ENCODE peak calls at places on chromosomes 4 and X, in five cellular contexts. One of them, this sample, is unnamed.

GRCh38 chr4:101782546-101782945 is 8.0 kb upstream of the BANK1 start:
- DNase-seq in fibroblast of lung: no peak
- DNase-seq in stomach: no peak
- DNase-seq in endothelial cell of umbilical vein: no peak
- DNase-seq in pancreas: no peak
- DNase-seq in this sample: no peak

GRCh38 chr4:15695240-15695699 is 7.6 kb upstream of the BST1 start:
- DNase-seq in fibroblast of lung: peak; percentile 74
- DNase-seq in stomach: no peak
- DNase-seq in endothelial cell of umbilical vein: peak; percentile 43
- DNase-seq in pancreas: no peak
- DNase-seq in this sample: no peak

GRCh38 chrX:55907968-55908607 is 190.5 kb downstream of the RRAGB start:
- DNase-seq in fibroblast of lung: peak; percentile 33
- DNase-seq in stomach: peak; percentile 58
- DNase-seq in endothelial cell of umbilical vein: peak; percentile 6
- DNase-seq in pancreas: peak; percentile 47
- DNase-seq in this sample: peak; percentile 61

GRCh38 chrX:17438221-17438620 is 63.2 kb downstream of the NHS start:
- DNase-seq in fibroblast of lung: no peak
- DNase-seq in stomach: no peak
- DNase-seq in endothelial cell of umbilical vein: no peak
- DNase-seq in pancreas: no peak
- DNase-seq in this sample: no peak

GRCh38 chrX:67558267-67558666 is 14.4 kb downstream of the AR start:
- DNase-seq in fibroblast of lung: no peak
- DNase-seq in stomach: no peak
- DNase-seq in endothelial cell of umbilical vein: peak; percentile 30
- DNase-seq in pancreas: no peak
- DNase-seq in this sample: no peak

GRCh38 chr4:2866891-2867290 is 23.2 kb downstream of the ADD1 start:
- DNase-seq in fibroblast of lung: no peak
- DNase-seq in stomach: no peak
- DNase-seq in endothelial cell of umbilical vein: no peak
- DNase-seq in pancreas: no peak
- DNase-seq in this sample: no peak

GRCh38 chrX:119880552-119881437 is 9.2 kb downstream of the NDUFA1 start:
- DNase-seq in fibroblast of lung: peak; percentile 61
- DNase-seq in stomach: no peak
- DNase-seq in endothelial cell of umbilical vein: peak; percentile 44
- DNase-seq in pancreas: no peak
- DNase-seq in this sample: no peak

GRCh38 chr4:85790582-85790981 is 315.6 kb downstream of the ARHGAP24 start:
- DNase-seq in fibroblast of lung: peak; percentile 52
- DNase-seq in stomach: no peak
- DNase-seq in endothelial cell of umbilical vein: peak; percentile 44
- DNase-seq in pancreas: no peak
- DNase-seq in this sample: no peak

GRCh38 chrX:120839506-120839905 is 36.2 kb downstream of the CT47B1 start:
- DNase-seq in fibroblast of lung: no peak
- DNase-seq in stomach: no peak
- DNase-seq in endothelial cell of umbilical vein: peak; percentile 58
- DNase-seq in pancreas: no peak
- DNase-seq in this sample: no peak

GRCh38 chrX:67892391-67892790 is 348.6 kb downstream of the AR start:
- DNase-seq in fibroblast of lung: no peak
- DNase-seq in stomach: no peak
- DNase-seq in endothelial cell of umbilical vein: peak; percentile 3
- DNase-seq in pancreas: no peak
- DNase-seq in this sample: no peak

GRCh38 chr4:57077550-57078311 is 32.5 kb downstream of the IGFBP7 start:
- DNase-seq in fibroblast of lung: no peak
- DNase-seq in stomach: no peak
- DNase-seq in endothelial cell of umbilical vein: peak; percentile 71
- DNase-seq in pancreas: no peak
- DNase-seq in this sample: no peak

GRCh38 chr4:156858071-156858470 is 113.5 kb downstream of the PDGFC start:
- DNase-seq in fibroblast of lung: no peak
- DNase-seq in stomach: no peak
- DNase-seq in endothelial cell of umbilical vein: no peak
- DNase-seq in pancreas: no peak
- DNase-seq in this sample: no peak

GRCh38 chr4:13527192-13527982 is 16.9 kb downstream of the NKX3-2 start:
- DNase-seq in fibroblast of lung: no peak
- DNase-seq in stomach: no peak
- DNase-seq in endothelial cell of umbilical vein: no peak
- DNase-seq in pancreas: peak; percentile 37
- DNase-seq in this sample: no peak

GRCh38 chr4:2335729-2336101 is 73.8 kb upstream of the MXD4 start:
- DNase-seq in fibroblast of lung: no peak
- DNase-seq in stomach: no peak
- DNase-seq in endothelial cell of umbilical vein: no peak
- DNase-seq in pancreas: no peak
- DNase-seq in this sample: no peak

GRCh38 chr4:155073852-155074251 is 134.6 kb upstream of the NPY2R start:
- DNase-seq in fibroblast of lung: no peak
- DNase-seq in stomach: no peak
- DNase-seq in endothelial cell of umbilical vein: peak; percentile 10
- DNase-seq in pancreas: no peak
- DNase-seq in this sample: no peak

GRCh38 chrX:72269671-72270251 is 7.3 kb downstream of the RPS4X start:
- DNase-seq in fibroblast of lung: peak; percentile 49
- DNase-seq in stomach: no peak
- DNase-seq in endothelial cell of umbilical vein: peak; percentile 26
- DNase-seq in pancreas: no peak
- DNase-seq in this sample: no peak

GRCh38 chr4:185889566-185889965 is 77.6 kb upstream of the SORBS2 start:
- DNase-seq in fibroblast of lung: no peak
- DNase-seq in stomach: no peak
- DNase-seq in endothelial cell of umbilical vein: no peak
- DNase-seq in pancreas: no peak
- DNase-seq in this sample: no peak

GRCh38 chr4:127261476-127261875 is 371.3 kb upstream of the INTU start:
- DNase-seq in fibroblast of lung: peak; percentile 49
- DNase-seq in stomach: no peak
- DNase-seq in endothelial cell of umbilical vein: no peak
- DNase-seq in pancreas: no peak
- DNase-seq in this sample: no peak

GRCh38 chrX:16687514-16687913 is 25.0 kb downstream of the CTPS2 start:
- DNase-seq in fibroblast of lung: no peak
- DNase-seq in stomach: no peak
- DNase-seq in endothelial cell of umbilical vein: no peak
- DNase-seq in pancreas: no peak
- DNase-seq in this sample: no peak

GRCh38 chr4:148445071-148445902 is 3.1 kb upstream of the NR3C2 start:
- DNase-seq in fibroblast of lung: no peak
- DNase-seq in stomach: peak; percentile 66
- DNase-seq in endothelial cell of umbilical vein: peak; percentile 71
- DNase-seq in pancreas: peak; percentile 82
- DNase-seq in this sample: peak; percentile 84

GRCh38 chrX:152989292-152989658 is 4.6 kb downstream of the PNMA5 start:
- DNase-seq in fibroblast of lung: no peak
- DNase-seq in stomach: no peak
- DNase-seq in endothelial cell of umbilical vein: no peak
- DNase-seq in pancreas: no peak
- DNase-seq in this sample: no peak

GRCh38 chr4:26601204-26601603 is 17.3 kb downstream of the TBC1D19 start:
- DNase-seq in fibroblast of lung: no peak
- DNase-seq in stomach: no peak
- DNase-seq in endothelial cell of umbilical vein: no peak
- DNase-seq in pancreas: no peak
- DNase-seq in this sample: no peak

GRCh38 chrX:40260123-40260751 is 162.5 kb upstream of the BCOR start:
- DNase-seq in fibroblast of lung: no peak
- DNase-seq in stomach: no peak
- DNase-seq in endothelial cell of umbilical vein: no peak
- DNase-seq in pancreas: no peak
- DNase-seq in this sample: no peak

GRCh38 chr4:184649971-184650855 is 675 bp downstream of the PRIMPOL start:
- DNase-seq in fibroblast of lung: peak; percentile 47
- DNase-seq in stomach: no peak
- DNase-seq in endothelial cell of umbilical vein: peak; percentile 71
- DNase-seq in pancreas: no peak
- DNase-seq in this sample: no peak

GRCh38 chrX:35728481-35728880 is 69.7 kb upstream of the MAGEB16 start:
- DNase-seq in fibroblast of lung: no peak
- DNase-seq in stomach: no peak
- DNase-seq in endothelial cell of umbilical vein: no peak
- DNase-seq in pancreas: no peak
- DNase-seq in this sample: no peak

GRCh38 chrX:130840345-130840744 is 62.7 kb downstream of the ENOX2 start:
- DNase-seq in fibroblast of lung: no peak
- DNase-seq in stomach: no peak
- DNase-seq in endothelial cell of umbilical vein: no peak
- DNase-seq in pancreas: no peak
- DNase-seq in this sample: no peak

GRCh38 chr4:146096374-146096773 is 79.1 kb upstream of the LSM6 start:
- DNase-seq in fibroblast of lung: no peak
- DNase-seq in stomach: no peak
- DNase-seq in endothelial cell of umbilical vein: no peak
- DNase-seq in pancreas: no peak
- DNase-seq in this sample: no peak

GRCh38 chrX:30657542-30658238 is 4.5 kb downstream of the GK start:
- DNase-seq in fibroblast of lung: peak; percentile 47
- DNase-seq in stomach: no peak
- DNase-seq in endothelial cell of umbilical vein: no peak
- DNase-seq in pancreas: no peak
- DNase-seq in this sample: no peak

GRCh38 chr4:73721419-73721818 is 18.9 kb upstream of the CXCL8 start:
- DNase-seq in fibroblast of lung: peak; percentile 93
- DNase-seq in stomach: no peak
- DNase-seq in endothelial cell of umbilical vein: no peak
- DNase-seq in pancreas: no peak
- DNase-seq in this sample: no peak

GRCh38 chr4:186471441-186471840 is 83.9 kb downstream of the MTNR1A start:
- DNase-seq in fibroblast of lung: no peak
- DNase-seq in stomach: no peak
- DNase-seq in endothelial cell of umbilical vein: no peak
- DNase-seq in pancreas: no peak
- DNase-seq in this sample: no peak

GRCh38 chrX:105471597-105471996 is 251.1 kb upstream of the TEX13A start:
- DNase-seq in fibroblast of lung: no peak
- DNase-seq in stomach: no peak
- DNase-seq in endothelial cell of umbilical vein: no peak
- DNase-seq in pancreas: no peak
- DNase-seq in this sample: no peak

GRCh38 chrX:105480646-105481310 is 260.3 kb upstream of the TEX13A start:
- DNase-seq in fibroblast of lung: no peak
- DNase-seq in stomach: no peak
- DNase-seq in endothelial cell of umbilical vein: no peak
- DNase-seq in pancreas: no peak
- DNase-seq in this sample: no peak

GRCh38 chrX:105477351-105477750 is 256.9 kb upstream of the TEX13A start:
- DNase-seq in fibroblast of lung: no peak
- DNase-seq in stomach: no peak
- DNase-seq in endothelial cell of umbilical vein: no peak
- DNase-seq in pancreas: no peak
- DNase-seq in this sample: no peak

DNA sequence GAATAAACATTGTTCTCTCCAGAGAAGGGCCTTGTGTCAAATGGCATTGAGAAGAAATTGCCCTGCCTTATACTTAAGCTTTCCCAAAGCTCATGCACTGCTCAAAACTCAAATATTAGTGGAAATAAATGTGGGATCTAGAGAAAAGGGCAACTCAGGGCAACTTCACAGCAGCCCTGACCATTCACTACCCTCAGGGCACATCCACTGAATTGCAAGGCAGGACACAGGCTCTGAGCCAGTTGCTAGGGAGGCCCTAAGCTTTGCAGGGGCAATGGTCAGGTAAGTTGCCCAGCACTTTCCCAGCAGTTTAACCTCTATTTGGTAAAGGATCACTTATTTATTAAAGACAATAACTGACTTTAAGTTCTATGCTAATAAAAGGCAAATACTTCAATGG is 255.3 kb upstream of the TEX13A start:
- DNase-seq in fibroblast of lung: no peak
- DNase-seq in stomach: no peak
- DNase-seq in endothelial cell of umbilical vein: no peak
- DNase-seq in pancreas: no peak
- DNase-seq in this sample: no peak
- H3K4me1 ChIP-seq in fibroblast of lung: no peaks in the 10 kb centered on the region
- H3K4me1 ChIP-seq in stomach: no peaks in the 10 kb centered on the region
- H3K4me1 ChIP-seq in endothelial cell of umbilical vein: no peaks in the 10 kb centered on the region
- H3K4me1 ChIP-seq in pancreas: no peaks in the 10 kb centered on the region
- H3K4me1 ChIP-seq in this sample: peaks cover 5% of the 10 kb centered on the region

GRCh38 chr4:54063737-54064316 is 578 bp downstream of the CHIC2 start:
- DNase-seq in fibroblast of lung: no peak
- DNase-seq in stomach: peak; percentile 39
- DNase-seq in endothelial cell of umbilical vein: peak; percentile 57
- DNase-seq in pancreas: peak; percentile 83
- DNase-seq in this sample: peak; percentile 71

GRCh38 chr4:54063224-54063623 is 1.2 kb downstream of the CHIC2 start:
- DNase-seq in fibroblast of lung: peak; percentile 40
- DNase-seq in stomach: no peak
- DNase-seq in endothelial cell of umbilical vein: peak; percentile 81
- DNase-seq in pancreas: no peak
- DNase-seq in this sample: no peak

GRCh38 chr4:54065282-54066087 is 1.1 kb upstream of the CHIC2 start:
- DNase-seq in fibroblast of lung: no peak
- DNase-seq in stomach: no peak
- DNase-seq in endothelial cell of umbilical vein: peak; percentile 85
- DNase-seq in pancreas: no peak
- DNase-seq in this sample: no peak

GRCh38 chr4:54066088-54066415 is 1.6 kb upstream of the CHIC2 start:
- DNase-seq in fibroblast of lung: no peak
- DNase-seq in stomach: no peak
- DNase-seq in endothelial cell of umbilical vein: no peak
- DNase-seq in pancreas: no peak
- DNase-seq in this sample: no peak

GRCh38 chr4:54064317-54065275 is at the start of gene CHIC2:
- DNase-seq in fibroblast of lung: peak; percentile 93
- DNase-seq in stomach: peak; percentile 96
- DNase-seq in endothelial cell of umbilical vein: peak; percentile 94
- DNase-seq in pancreas: peak; percentile 97
- DNase-seq in this sample: peak; percentile 98
- TF ChIP-seq CTCF in fibroblast of lung: no peak
- TF ChIP-seq CTCF in stomach: no peak
- TF ChIP-seq CTCF in endothelial cell of umbilical vein: no peak
- TF ChIP-seq CTCF in pancreas: no peak
- TF ChIP-seq CTCF in this sample: no peak

DNA sequence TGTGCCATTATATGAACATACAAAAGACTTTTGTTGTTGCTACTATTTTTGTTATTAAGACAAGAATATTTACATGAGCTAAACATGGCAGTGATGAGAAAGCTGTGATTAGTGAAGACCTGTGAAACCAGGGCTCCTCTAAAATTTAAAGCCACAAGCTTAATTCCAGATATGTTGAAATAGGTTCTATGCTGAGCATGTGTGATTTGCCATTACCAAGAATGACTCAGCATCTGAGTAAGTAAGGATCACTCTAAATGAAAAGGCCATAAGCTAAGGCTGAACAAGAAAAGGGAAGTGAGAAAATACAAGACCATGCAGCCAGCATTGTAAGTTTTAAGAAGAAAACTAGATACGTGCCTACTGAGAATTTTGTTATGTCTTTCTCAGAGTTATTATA is 75.9 kb upstream of the CAMK2D start:
- DNase-seq in fibroblast of lung: peak; percentile 93
- DNase-seq in stomach: no peak
- DNase-seq in endothelial cell of umbilical vein: peak; percentile 51
- DNase-seq in pancreas: no peak
- DNase-seq in this sample: no peak
- H3K4me1 ChIP-seq in fibroblast of lung: peaks cover 8% of the 10 kb centered on the region
- H3K4me1 ChIP-seq in stomach: no peaks in the 10 kb centered on the region
- H3K4me1 ChIP-seq in endothelial cell of umbilical vein: peaks cover 20% of the 10 kb centered on the region
- H3K4me1 ChIP-seq in pancreas: no peaks in the 10 kb centered on the region
- H3K4me1 ChIP-seq in this sample: no peaks in the 10 kb centered on the region

GRCh38 chr4:113328514-113328913 is 279.1 kb downstream of the ANK2 start:
- DNase-seq in fibroblast of lung: no peak
- DNase-seq in stomach: no peak
- DNase-seq in endothelial cell of umbilical vein: no peak
- DNase-seq in pancreas: no peak
- DNase-seq in this sample: no peak
- TF ChIP-seq CTCF in fibroblast of lung: peak; percentile 14
- TF ChIP-seq CTCF in stomach: peak; percentile 9
- TF ChIP-seq CTCF in endothelial cell of umbilical vein: peak; percentile 53
- TF ChIP-seq CTCF in pancreas: no peak
- TF ChIP-seq CTCF in this sample: no peak